ENCODE peak calls at places on chromosomes 11 and 22, in eight cellular contexts. S, D, R, I, P, X, H and K are unnamed samples.

GRCh38 chr11:7376386-7376785 is 108.9 kb upstream of the OLFML1 start:
- DNase-seq in D (no peak), S (no peak), P (no peak), H (no peak), X (no peak), R (no peak), I (no peak), K (no peak)

GRCh38 chr11:129275825-129276224 is 83.7 kb upstream of the ARHGAP32 start:
- DNase-seq in I (no peak), R (no peak), H (no peak), S (no peak), X (no peak), D (no peak), P (no peak), K (no peak)

GRCh38 chr11:116993599-116993998 is 104.6 kb downstream of the SIK3 start:
- DNase-seq in H (peak), P (no peak), D (no peak), I (no peak), X (no peak), R (no peak), S (no peak), K (no peak)

GRCh38 chr11:83721286-83721685 is 435.1 kb upstream of the CCDC90B start:
- DNase-seq in I (peak), R (no peak), X (no peak), D (no peak), H (no peak), P (peak), S (no peak), K (no peak)

GRCh38 chr22:44384981-44385610 is 72.3 kb upstream of the SHISAL1 start:
- DNase-seq in I (no peak), X (no peak), S (no peak), H (no peak), P (no peak), D (no peak), R (no peak), K (no peak)

GRCh38 chr11:96199563-96200025 is 143.4 kb downstream of the MAML2 start:
- DNase-seq in R (no peak), X (no peak), D (no peak), I (no peak), H (no peak), S (peak), P (peak), K (no peak)

GRCh38 chr22:27842994-27843431 is 41.5 kb upstream of the MN1 start:
- DNase-seq in S (no peak), R (no peak), X (no peak), H (peak), I (no peak), P (no peak), D (no peak), K (no peak)

GRCh38 chr22:18023509-18024275 is 669 bp downstream of the MICAL3 start:
- DNase-seq in S (peak), I (peak), D (peak), X (peak), H (peak), R (peak), P (peak), K (peak)

GRCh38 chr11:76369406-76369805 is 11.5 kb downstream of the THAP12 start:
- DNase-seq in X (no peak), D (no peak), I (no peak), R (no peak), S (no peak), H (no peak), P (no peak), K (no peak)

GRCh38 chr11:73324116-73324515 is 16.0 kb downstream of the ARHGEF17 start:
- DNase-seq in R (no peak), D (no peak), P (no peak), H (no peak), S (no peak), I (no peak), X (no peak), K (no peak)

GRCh38 chr11:251550-251949 is 14.8 kb downstream of the PSMD13 start:
- DNase-seq in S (no peak), I (no peak), P (no peak), H (no peak), D (no peak), R (no peak), X (no peak), K (no peak)

GRCh38 chr11:1652778-1653540 is 23.4 kb downstream of the KRTAP5-5 start:
- DNase-seq in X (peak), H (peak), D (peak), S (peak), R (peak), I (peak), P (peak), K (peak)

GRCh38 chr11:44016546-44017442 is 31.0 kb upstream of the ACCSL start:
- DNase-seq in H (no peak), I (no peak), X (no peak), D (no peak), S (no peak), P (no peak), R (no peak), K (no peak)

GRCh38 chr22:39994566-39995345 is at the start of gene FAM83F:
- DNase-seq in P (no peak), R (peak), S (no peak), I (peak), H (no peak), X (no peak), D (no peak), K (peak)

GRCh38 chr11:71222318-71223080 is 29.9 kb downstream of the SHANK2 start:
- DNase-seq in S (no peak), I (no peak), X (no peak), P (no peak), H (no peak), D (no peak), R (no peak), K (no peak)

GRCh38 chr22:50601669-50602337 is 1.2 kb downstream of the MAPK8IP2 start:
- DNase-seq in P (no peak), D (no peak), H (no peak), I (no peak), R (no peak), S (no peak), X (no peak), K (no peak)

GRCh38 chr22:32693102-32693501 is 108.4 kb upstream of the TIMP3 start:
- DNase-seq in P (no peak), X (no peak), I (peak), R (no peak), H (no peak), S (no peak), D (no peak), K (no peak)

GRCh38 chr22:19663286-19663815 is 51.0 kb upstream of the SEPTIN5 start:
- DNase-seq in S (peak), D (no peak), P (peak), I (peak), H (no peak), R (no peak), X (peak), K (no peak)

GRCh38 chr11:130049260-130049659 is 20.4 kb upstream of the APLP2 start:
- DNase-seq in S (no peak), I (no peak), X (no peak), P (no peak), R (no peak), D (no peak), H (no peak), K (no peak)

GRCh38 chr11:24422371-24422770 is 74.5 kb upstream of the LUZP2 start:
- DNase-seq in H (no peak), R (no peak), P (peak), I (no peak), X (no peak), S (peak), D (no peak), K (no peak)